ENCODE peak calls at places on chromosome 22, in eight cellular contexts. F is neural crest cell; T is GM12865; N is stromal cell of bone marrow; Z is posterior vena cava; R is stimulated activated CD4-positive, alpha-beta T cell treated with anti-CD3 and anti-CD28 coated beads, Interleukin-4, amount 100 ng/mL, for 24 hours; Q is brain microvascular endothelial cell; K is H9. H is an unnamed sample.

GRCh38 chr22:21587803-21588611 is 20.5 kb downstream of the UBE2L3 start:
- DNase-seq in F (no peak), T (peak), N (no peak), Z (no peak), R (peak), Q (no peak), K (no peak), H (no peak)

GRCh38 chr22:38192475-38192863 is 9.3 kb upstream of the MAFF start:
- DNase-seq in F (no peak), T (no peak), N (no peak), Z (no peak), R (no peak), Q (no peak), K (no peak), H (no peak)

GRCh38 chr22:37636186-37636948 is 3.1 kb upstream of the SH3BP1 start:
- DNase-seq in F (no peak), T (peak), N (no peak), Z (no peak), R (no peak), Q (peak), K (no peak), H (no peak)

GRCh38 chr22:50086526-50086925 is 1.3 kb upstream of the MLC1 start:
- DNase-seq in F (no peak), T (no peak), N (peak), Z (no peak), R (no peak), Q (peak), K (no peak), H (no peak)

GRCh38 chr22:19658057-19658966 is 56.0 kb upstream of the SEPTIN5 start:
- DNase-seq in F (no peak), T (no peak), N (no peak), Z (peak), R (no peak), Q (no peak), K (no peak), H (no peak)

GRCh38 chr22:27885977-27886842 is 32.8 kb downstream of the PITPNB start:
- DNase-seq in F (peak), T (peak), N (peak), Z (no peak), R (peak), Q (peak), K (no peak), H (peak)

GRCh38 chr22:29128891-29129643 is 56.2 kb downstream of the KREMEN1 start:
- DNase-seq in F (no peak), T (no peak), N (peak), Z (no peak), R (no peak), Q (no peak), K (no peak), H (no peak)

GRCh38 chr22:27776410-27776958 is 25.1 kb downstream of the MN1 start:
- DNase-seq in F (peak), T (no peak), N (no peak), Z (peak), R (no peak), Q (no peak), K (no peak), H (no peak)

GRCh38 chr22:49241174-49241851 is 586.4 kb downstream of the BRD1 start:
- DNase-seq in F (no peak), T (no peak), N (no peak), Z (no peak), R (no peak), Q (no peak), K (peak), H (no peak)

GRCh38 chr22:45638834-45639746 is 32.5 kb upstream of the ATXN10 start:
- DNase-seq in F (no peak), T (no peak), N (peak), Z (peak), R (no peak), Q (peak), K (no peak), H (peak)

GRCh38 chr22:39301926-39302325 is 17.5 kb downstream of the RPL3 start:
- DNase-seq in F (no peak), T (no peak), N (no peak), Z (no peak), R (no peak), Q (no peak), K (no peak), H (no peak)

GRCh38 chr22:22061085-22062077 is 78.8 kb upstream of the TOP3B start:
- DNase-seq in F (no peak), T (no peak), N (peak), Z (no peak), R (no peak), Q (peak), K (no peak), H (no peak)

GRCh38 chr22:40728731-40729189 is 49.5 kb downstream of the MCHR1 start:
- DNase-seq in F (no peak), T (no peak), N (no peak), Z (no peak), R (peak), Q (no peak), K (no peak), H (no peak)

GRCh38 chr22:22880645-22881044 is 7.0 kb upstream of the IGLL5 start:
- DNase-seq in F (no peak), T (no peak), N (no peak), Z (no peak), R (no peak), Q (no peak), K (no peak), H (no peak)

GRCh38 chr22:46057762-46058420 is 80.9 kb upstream of the WNT7B start:
- DNase-seq in F (no peak), T (peak), N (peak), Z (peak), R (peak), Q (no peak), K (peak), H (no peak)

GRCh38 chr22:26213826-26214225 is 44.6 kb downstream of the SEZ6L start:
- DNase-seq in F (no peak), T (no peak), N (no peak), Z (no peak), R (no peak), Q (no peak), K (no peak), H (no peak)